ENCODE peak calls at places on chromosome 7, in six cellular contexts. V is body of pancreas, S is OCI-LY7, O is RWPE1, B is adrenal gland, C is prostate gland. J is an unnamed sample.
A peak's percentile ranks its signal among the peaks of the same experiment; 100 is the strongest.

GRCh38 chr7:64888901-64889685 is 14.0 kb upstream of the ZNF273 start:
- DNase-seq in V (peak; percentile 49), B (no peak), C (no peak), O (no peak), S (no peak), J (no peak)

GRCh38 chr7:148825338-148825737 is 58.8 kb downstream of the EZH2 start:
- DNase-seq in O (no peak), V (no peak), C (no peak), S (no peak), B (no peak), J (no peak)

GRCh38 chr7:24024689-24025088 is 259.3 kb upstream of the NPY start:
- DNase-seq in C (no peak), O (no peak), S (no peak), B (no peak), V (no peak), J (no peak)

GRCh38 chr7:129824291-129825004 is 128.3 kb downstream of the UBE2H start:
- DNase-seq in C (no peak), B (no peak), V (no peak), S (no peak), O (no peak), J (no peak)

GRCh38 chr7:100543586-100543985 is 4.6 kb downstream of the AGFG2 start:
- DNase-seq in O (no peak), C (no peak), V (no peak), S (no peak), B (no peak), J (no peak)

GRCh38 chr7:151425670-151426075 is 14.3 kb downstream of the CRYGN start:
- DNase-seq in C (no peak), S (no peak), B (no peak), O (no peak), V (no peak), J (no peak)

GRCh38 chr7:99000196-99000903 is 122.0 kb downstream of the TRRAP start:
- DNase-seq in O (no peak), S (no peak), V (no peak), B (no peak), C (no peak), J (no peak)

GRCh38 chr7:80078159-80078731 is 56.4 kb upstream of the GNAI1 start:
- DNase-seq in O (peak; percentile 23), C (no peak), S (no peak), V (peak; percentile 14), B (no peak), J (no peak)

GRCh38 chr7:127897704-127898454 is 133.4 kb downstream of the LRRC4 start:
- DNase-seq in C (no peak), O (no peak), B (no peak), V (no peak), S (no peak), J (no peak)

GRCh38 chr7:77699056-77699455 is 2.8 kb downstream of the RSBN1L start:
- DNase-seq in B (no peak), C (no peak), V (no peak), S (peak; percentile 47), O (no peak), J (no peak)

GRCh38 chr7:100603697-100604077 is 1.5 kb downstream of the PCOLCE start:
- DNase-seq in S (no peak), C (no peak), V (no peak), O (peak; percentile 10), B (no peak), J (no peak)

GRCh38 chr7:5549096-5549896 is 125.7 kb upstream of the TNRC18 start:
- DNase-seq in O (peak; percentile 98), S (no peak), C (no peak), B (no peak), V (peak; percentile 31), J (no peak)

GRCh38 chr7:45888993-45889366 is 692 bp downstream of the IGFBP1 start:
- DNase-seq in V (no peak), O (no peak), B (no peak), C (no peak), S (no peak), J (no peak)

GRCh38 chr7:919924-920341 is 34.5 kb downstream of the ADAP1 start:
- DNase-seq in C (no peak), S (no peak), V (peak; percentile 1), B (peak; percentile 11), O (no peak), J (no peak)

GRCh38 chr7:155584763-155585531 is 38.6 kb upstream of the CNPY1 start:
- DNase-seq in O (no peak), V (peak; percentile 56), S (no peak), C (no peak), B (no peak), J (no peak)

GRCh38 chr7:50346548-50347497 is 42.3 kb downstream of the IKZF1 start:
- DNase-seq in O (peak; percentile 34), C (no peak), V (no peak), B (no peak), S (no peak), J (no peak)

GRCh38 chr7:23544913-23545354 is 13.2 kb upstream of the TRA2A start:
- DNase-seq in S (peak; percentile 63), O (peak; percentile 61), V (peak; percentile 8), C (no peak), B (no peak), J (no peak)

GRCh38 chr7:73977626-73978618 is 50.1 kb upstream of the ELN start:
- DNase-seq in C (no peak), V (peak; percentile 25), S (no peak), O (no peak), B (no peak), J (no peak)

GRCh38 chr7:6175642-6176041 is 96.8 kb downstream of the CYTH3 start:
- DNase-seq in C (no peak), S (no peak), O (peak; percentile 30), B (no peak), V (peak; percentile 47), J (no peak)

GRCh38 chr7:139108256-139109187 is 998 bp downstream of the ZC3HAV1 start:
- DNase-seq in C (peak; percentile 26), S (peak; percentile 73), B (peak; percentile 48), O (peak; percentile 19), V (peak; percentile 33), J (peak; percentile 53)

GRCh38 chr7:133748443-133749407 is 378.4 kb upstream of the LRGUK start:
- DNase-seq in C (no peak), S (no peak), V (peak; percentile 15), B (no peak), O (no peak), J (no peak)

GRCh38 chr7:152709307-152710133 is 33.6 kb upstream of the XRCC2 start:
- DNase-seq in V (no peak), O (no peak), C (no peak), B (no peak), S (no peak), J (no peak)

GRCh38 chr7:70614237-70614984 is 517.5 kb upstream of the GALNT17 start:
- DNase-seq in O (no peak), V (peak; percentile 77), S (peak; percentile 22), B (peak; percentile 39), C (peak; percentile 68), J (peak; percentile 68)

GRCh38 chr7:135175931-135176330 is 5.4 kb upstream of the CYREN start:
- DNase-seq in O (peak; percentile 30), C (no peak), V (no peak), B (no peak), S (no peak), J (no peak)

GRCh38 chr7:111650456-111650999 is 88.2 kb upstream of the IMMP2L start:
- DNase-seq in O (peak; percentile 13), B (no peak), C (no peak), V (peak; percentile 17), S (no peak), J (no peak)

GRCh38 chr7:140230517-140230861 is 53.7 kb upstream of the KDM7A start:
- DNase-seq in B (no peak), O (no peak), C (peak; percentile 26), V (peak; percentile 22), S (no peak), J (no peak)

GRCh38 chr7:92586403-92586802 is 3.8 kb downstream of the FAM133B start:
- DNase-seq in S (no peak), O (no peak), C (no peak), B (no peak), V (no peak), J (no peak)
- H3K27ac ChIP-seq in S (no peak overlapping the region), O (no peak overlapping the region), C (no peak overlapping the region), B (no peak overlapping the region), V (no peak overlapping the region), J (no peak overlapping the region)

GRCh38 chr7:115221484-115221883 is 299.6 kb downstream of the MDFIC start:
- DNase-seq in V (no peak), S (no peak), C (no peak), O (no peak), B (no peak), J (no peak)

GRCh38 chr7:115216652-115217051 is 294.8 kb downstream of the MDFIC start:
- DNase-seq in S (no peak), O (no peak), C (no peak), V (no peak), B (no peak), J (no peak)

GRCh38 chr7:115218076-115218475 is 296.2 kb downstream of the MDFIC start:
- DNase-seq in V (no peak), S (no peak), O (no peak), C (no peak), B (no peak), J (no peak)

GRCh38 chr7:115217373-115217772 is 295.5 kb downstream of the MDFIC start:
- DNase-seq in O (peak; percentile 11), C (no peak), S (no peak), V (no peak), B (no peak), J (no peak)
- H3K27ac ChIP-seq in O (no peak overlapping the region), C (no peak overlapping the region), S (no peak overlapping the region), V (no peak overlapping the region), B (no peak overlapping the region), J (no peak overlapping the region)

DNA sequence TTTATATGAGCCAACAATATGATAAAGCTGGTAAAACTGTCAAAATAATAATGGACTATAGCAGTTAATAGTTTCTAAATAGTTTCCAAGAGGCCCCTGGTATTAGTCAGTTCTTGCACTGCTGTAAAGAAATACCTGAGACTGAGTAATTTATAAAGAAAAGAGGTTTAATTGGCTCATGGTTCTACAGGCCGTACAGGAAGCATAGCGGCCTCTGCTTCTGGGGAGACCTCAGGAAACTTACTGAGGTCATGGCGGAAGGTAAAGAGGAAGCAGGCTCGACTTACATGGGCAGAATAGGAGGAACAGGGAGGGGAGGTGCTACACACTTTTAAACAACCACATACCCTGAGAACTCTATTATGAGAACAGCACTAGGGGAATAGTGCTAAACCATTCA is 104.6 kb downstream of the PPP1R9A start:
- DNase-seq in C (no peak), B (no peak), V (no peak), O (no peak), S (no peak), J (no peak)
- H3K27ac ChIP-seq in C (no peak overlapping the region), B (no peak overlapping the region), V (no peak overlapping the region), O (no peak overlapping the region), S (no peak overlapping the region), J (no peak overlapping the region)

DNA sequence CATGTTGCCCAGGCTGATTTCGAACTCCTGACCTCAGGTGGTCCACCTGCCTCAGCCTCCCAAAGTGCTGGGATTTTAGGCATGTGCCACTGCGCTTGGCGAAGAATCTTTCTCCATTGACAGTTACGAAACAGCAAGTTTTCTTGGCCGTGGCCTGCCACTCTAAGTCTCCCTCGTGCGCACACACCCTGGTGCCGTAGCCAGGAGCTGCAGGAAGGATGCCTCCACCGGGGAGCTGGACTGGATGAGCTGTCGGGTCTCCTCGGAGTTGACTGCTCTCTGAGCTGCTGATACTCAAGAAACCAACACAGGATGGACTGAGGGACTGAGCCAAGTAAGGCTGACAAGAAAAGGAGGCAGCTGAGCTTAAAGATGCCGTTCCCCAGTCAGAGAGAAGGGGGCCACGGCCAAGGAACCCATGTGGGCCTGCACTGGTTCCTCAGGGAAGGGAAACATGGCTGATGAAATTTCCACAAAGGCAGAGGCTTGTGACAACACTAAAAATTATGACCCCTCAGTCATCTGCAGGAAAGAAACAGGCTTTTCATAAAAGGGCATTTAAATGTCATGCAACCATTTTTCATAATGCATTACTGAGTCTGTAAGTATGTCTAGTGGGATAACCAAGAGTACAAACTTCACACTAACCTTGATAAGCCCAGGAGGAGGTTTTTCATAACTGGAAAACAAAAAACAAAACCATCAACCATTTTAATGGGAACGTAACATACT is 27.6 kb upstream of the FKBP9 start:
- DNase-seq in B (no peak), S (no peak), V (no peak), O (no peak), C (no peak), J (no peak)
- H3K27ac ChIP-seq in B (no peak overlapping the region), S (no peak overlapping the region), V (no peak overlapping the region), O (peak overlapping the region; percentile 5), C (no peak overlapping the region), J (no peak overlapping the region)

J was measured in breast epithelium.